ENCODE peak calls at places on chromosomes 1 and 21, in five cellular contexts. R is fibroblast of the aortic adventitia, D is B cell, H is tibial nerve, L is cardiac fibroblast. W is an unnamed sample.

GRCh38 chr1:199954701-199955100 is 72.8 kb upstream of the NR5A2 start:
- DNase-seq in L (no peak), H (no peak), R (no peak), D (no peak), W (peak; percentile 18)

GRCh38 chr1:38547346-38547745 is 312.2 kb downstream of the RRAGC start:
- DNase-seq in D (no peak), H (no peak), L (no peak), R (no peak), W (no peak)

GRCh38 chr1:151158311-151158710 is 1.9 kb downstream of the TNFAIP8L2 start:
- DNase-seq in D (no peak), R (no peak), H (no peak), L (no peak), W (no peak)

GRCh38 chr1:167430134-167430848 is 88.0 kb downstream of the CD247 start:
- DNase-seq in L (no peak), D (peak; percentile 36), R (no peak), H (no peak), W (no peak)

GRCh38 chr1:6108937-6109636 is 63.4 kb downstream of the KCNAB2 start:
- DNase-seq in L (peak; percentile 60), H (no peak), D (no peak), R (peak; percentile 30), W (no peak)

GRCh38 chr21:14947613-14948160 is 117.1 kb downstream of the NRIP1 start:
- DNase-seq in L (no peak), D (no peak), H (no peak), R (no peak), W (no peak)

GRCh38 chr1:13922440-13922839 is 222.5 kb downstream of the PRDM2 start:
- DNase-seq in D (no peak), L (no peak), R (no peak), H (no peak), W (no peak)

GRCh38 chr1:84888753-84889152 is 4.3 kb downstream of the LPAR3 start:
- DNase-seq in D (no peak), R (no peak), H (no peak), L (no peak), W (no peak)

GRCh38 chr1:31705080-31705866 is 1.5 kb upstream of the COL16A1 start:
- DNase-seq in L (peak; percentile 62), H (peak; percentile 60), D (peak; percentile 33), R (peak; percentile 60), W (no peak)

GRCh38 chr1:193114485-193115095 is 7.2 kb upstream of the CDC73 start:
- DNase-seq in L (no peak), H (no peak), R (no peak), D (no peak), W (no peak)

GRCh38 chr1:167617100-167617949 is 12.7 kb upstream of the RCSD1 start:
- DNase-seq in H (no peak), D (peak; percentile 80), R (no peak), L (peak; percentile 78), W (no peak)

GRCh38 chr1:158112994-158113758 is 67.5 kb upstream of the CD1D start:
- DNase-seq in L (peak; percentile 43), H (no peak), R (no peak), D (peak; percentile 81), W (peak; percentile 61)

GRCh38 chr1:201088395-201088794 is 23.8 kb downstream of the CACNA1S start:
- DNase-seq in D (no peak), H (no peak), L (no peak), R (no peak), W (no peak)

GRCh38 chr1:17919525-17920439 is 164.6 kb downstream of the ACTL8 start:
- DNase-seq in R (peak; percentile 68), D (no peak), L (peak; percentile 59), H (no peak), W (peak; percentile 51)

GRCh38 chr1:14929547-14930223 is 223.9 kb upstream of the TMEM51 start:
- DNase-seq in L (peak; percentile 63), D (no peak), H (no peak), R (peak; percentile 63), W (no peak)

GRCh38 chr1:214281902-214282695 is 1.1 kb downstream of the SMYD2 start:
- DNase-seq in D (no peak), R (peak; percentile 56), H (no peak), L (peak; percentile 68), W (peak; percentile 6)

DNA sequence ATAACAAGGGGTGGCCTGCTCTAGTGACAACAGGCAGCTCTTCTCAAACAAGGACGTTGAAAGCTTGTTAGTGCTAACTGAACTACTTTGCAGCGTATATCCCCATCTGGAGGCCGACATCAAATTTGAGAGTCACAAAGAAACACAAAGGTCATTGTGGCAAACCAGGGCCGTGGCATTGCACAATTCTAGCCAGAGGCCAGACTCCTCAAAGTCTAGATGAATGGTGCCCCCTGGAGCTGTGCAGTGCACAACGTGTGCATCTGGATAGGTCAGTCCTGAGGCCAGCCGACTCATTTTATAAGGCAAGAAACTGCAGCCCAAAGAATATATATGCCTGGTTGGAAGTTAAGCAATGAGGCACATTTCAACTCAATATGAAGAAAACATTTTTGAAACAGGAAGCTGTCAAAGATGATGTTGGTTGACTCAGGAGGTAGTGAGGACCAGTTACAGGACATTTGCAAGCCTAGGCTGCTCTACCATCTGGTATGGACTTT is 459.3 kb upstream of the RUNX1 start:
- DNase-seq in L (peak; percentile 92), D (no peak), H (peak; percentile 23), R (peak; percentile 62), W (peak; percentile 23)
- TF ChIP-seq CTCF in L (peak; percentile 36), D (no peak), H (no peak), R (peak; percentile 4), W (peak; percentile 34)

GRCh38 chr1:94803106-94803505 is 17.1 kb upstream of the SLC44A3 start:
- DNase-seq in L (no peak), R (no peak), H (no peak), D (no peak), W (no peak)

GRCh38 chr1:94803517-94804441 is 16.4 kb upstream of the SLC44A3 start:
- DNase-seq in R (peak; percentile 16), D (no peak), L (peak; percentile 23), H (peak; percentile 30), W (peak; percentile 28)

GRCh38 chr1:94804442-94804837 is 15.7 kb upstream of the SLC44A3 start:
- DNase-seq in R (no peak), D (no peak), L (no peak), H (no peak), W (no peak)

GRCh38 chr1:94799201-94799600 is 21.0 kb upstream of the SLC44A3 start:
- DNase-seq in H (no peak), L (no peak), R (no peak), D (no peak), W (no peak)

DNA sequence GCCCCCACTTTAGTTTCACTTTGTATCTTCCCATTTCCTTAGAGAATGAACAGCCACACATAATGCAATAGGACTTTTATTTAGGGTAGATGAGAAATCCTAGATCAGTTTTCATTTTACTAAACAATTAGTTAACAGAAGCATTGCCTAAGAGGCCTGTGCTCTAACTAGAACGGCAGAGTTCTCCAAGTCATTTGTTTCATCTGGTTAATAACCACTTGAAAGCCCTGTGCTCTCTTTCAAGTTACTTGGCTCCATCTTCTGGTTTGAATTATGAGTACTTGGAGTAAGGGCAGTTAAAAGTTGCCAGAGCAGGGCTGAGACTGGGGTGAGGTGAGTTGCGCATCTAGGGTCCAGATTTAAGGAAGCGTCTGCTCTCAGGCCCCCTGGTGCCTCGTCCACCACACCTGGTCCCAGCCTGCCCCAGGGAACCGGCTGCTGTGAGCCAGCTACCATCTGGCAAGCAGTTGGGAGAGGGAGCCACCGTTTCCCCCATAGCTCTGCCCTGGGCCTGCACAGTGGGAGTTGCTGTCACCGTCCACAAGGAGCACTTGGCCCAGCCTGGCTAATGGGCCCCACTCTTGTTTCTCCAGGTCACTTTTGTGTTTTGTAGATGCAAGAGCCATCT is 18.1 kb upstream of the SLC44A3 start:
- DNase-seq in H (no peak), L (peak; percentile 91), R (peak; percentile 91), D (peak; percentile 33), W (peak; percentile 27)
- TF ChIP-seq CTCF in H (peak; percentile 24), L (peak; percentile 43), R (peak; percentile 47), D (peak; percentile 4), W (peak; percentile 65)

DNA sequence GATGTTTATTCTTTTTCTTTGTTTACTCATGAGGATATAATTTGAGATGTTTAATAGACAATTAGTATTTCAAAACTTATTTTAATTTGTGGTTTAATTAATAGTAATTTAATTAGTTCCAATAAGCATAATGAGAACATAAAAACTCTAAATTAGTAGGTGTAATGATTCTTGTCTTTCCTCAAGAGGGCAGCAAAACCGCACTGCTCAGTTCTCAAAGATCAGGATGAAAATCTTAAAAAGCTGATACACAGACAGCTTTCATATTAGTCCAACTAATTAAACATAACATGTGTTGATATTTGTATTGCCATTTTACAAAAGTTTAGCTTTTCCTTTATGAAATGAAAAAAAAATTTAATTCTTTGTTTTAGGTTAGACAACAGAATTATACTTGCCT is 106.7 kb upstream of the C21orf91 start:
- DNase-seq in D (no peak), R (peak; percentile 24), L (peak; percentile 33), H (no peak), W (no peak)
- TF ChIP-seq CTCF in D (no peak), R (peak; percentile 36), L (peak; percentile 48), H (no peak), W (peak; percentile 67)

GRCh38 chr1:47931395-47931794 is 65.8 kb downstream of the TRABD2B start:
- DNase-seq in L (no peak), R (no peak), H (no peak), D (no peak), W (no peak)
- TF ChIP-seq CTCF in L (no peak), R (no peak), H (no peak), D (no peak), W (no peak)

GRCh38 chr1:111833334-111833733 is 77.6 kb downstream of the DDX20 start:
- DNase-seq in D (no peak), L (peak; percentile 6), H (no peak), R (peak; percentile 6), W (no peak)
- TF ChIP-seq CTCF in D (no peak), L (no peak), H (no peak), R (no peak), W (peak; percentile 23)

GRCh38 chr1:10210841-10211804 is 753 bp downstream of the KIF1B start:
- DNase-seq in D (peak; percentile 39), R (peak; percentile 98), H (peak; percentile 86), L (peak; percentile 97), W (peak; percentile 37)

GRCh38 chr1:10209905-10210810 is at the start of gene KIF1B:
- DNase-seq in R (peak; percentile 97), D (peak; percentile 98), L (peak; percentile 99), H (peak; percentile 99), W (peak; percentile 99)

GRCh38 chr1:10211805-10212405 is 1.5 kb downstream of the KIF1B start:
- DNase-seq in R (no peak), H (no peak), L (no peak), D (no peak), W (peak; percentile 9)

GRCh38 chr1:10213186-10213585 is 2.8 kb downstream of the KIF1B start:
- DNase-seq in R (no peak), L (no peak), H (no peak), D (no peak), W (no peak)

GRCh38 chr1:10212476-10212875 is 2.1 kb downstream of the KIF1B start:
- DNase-seq in H (no peak), R (no peak), L (no peak), D (no peak), W (no peak)
- TF ChIP-seq CTCF in H (no peak), R (no peak), L (no peak), D (no peak), W (no peak)

W was measured in neural crest cell.